ENCODE peak calls at places on chromosomes 3 and 15, in seven cellular contexts. R is body of pancreas, O is HepG2, C is upper lobe of left lung, S is HCT116, F is heart left ventricle, M is gastrocnemius medialis. Q is an unnamed sample.

GRCh38 chr3:72114773-72115172 is 329.8 kb upstream of the PROK2 start:
- ATAC-seq in R (no peak), O (no peak), C (no peak), S (no peak), F (no peak), M (peak), Q (peak)

GRCh38 chr3:106048946-106049481 is 180.2 kb upstream of the CBLB start:
- ATAC-seq in R (no peak), O (no peak), C (no peak), S (no peak), F (no peak), M (no peak), Q (no peak)

GRCh38 chr15:80609512-80609946 is 85.6 kb upstream of the ABHD17C start:
- ATAC-seq in R (no peak), O (no peak), C (no peak), S (no peak), F (no peak), M (no peak), Q (no peak)

GRCh38 chr3:143261848-143262247 is 142.3 kb downstream of the CHST2 start:
- ATAC-seq in R (no peak), O (no peak), C (no peak), S (no peak), F (no peak), M (no peak), Q (no peak)

GRCh38 chr3:191321019-191321767 is 8.0 kb upstream of the CCDC50 start:
- ATAC-seq in R (no peak), O (no peak), C (no peak), S (no peak), F (no peak), M (no peak), Q (no peak)

GRCh38 chr15:58597943-58598828 is 151.3 kb downstream of the ADAM10 start:
- ATAC-seq in R (no peak), O (no peak), C (no peak), S (no peak), F (no peak), M (no peak), Q (no peak)

GRCh38 chr15:91694829-91695205 is 158.7 kb upstream of the SLCO3A1 start:
- ATAC-seq in R (peak), O (peak), C (peak), S (no peak), F (peak), M (peak), Q (peak)

GRCh38 chr3:118842147-118842863 is 192.3 kb downstream of the IGSF11 start:
- ATAC-seq in R (no peak), O (peak), C (no peak), S (peak), F (no peak), M (no peak), Q (no peak)

GRCh38 chr15:70584441-70584837 is 178.9 kb downstream of the UACA start:
- ATAC-seq in R (no peak), O (no peak), C (no peak), S (peak), F (no peak), M (no peak), Q (no peak)

GRCh38 chr3:46923559-46924350 is 46.2 kb downstream of the PTH1R start:
- ATAC-seq in R (peak), O (peak), C (peak), S (peak), F (peak), M (peak), Q (peak)

GRCh38 chr15:56199038-56199437 is 44.6 kb downstream of the RFX7 start:
- ATAC-seq in R (no peak), O (no peak), C (no peak), S (no peak), F (no peak), M (no peak), Q (no peak)

GRCh38 chr15:70154440-70155347 is 57.0 kb upstream of the TLE3 start:
- ATAC-seq in R (no peak), O (peak), C (peak), S (no peak), F (peak), M (peak), Q (peak)

GRCh38 chr15:75868019-75868418 is 24.8 kb downstream of the UBE2Q2 start:
- ATAC-seq in R (no peak), O (no peak), C (no peak), S (no peak), F (no peak), M (no peak), Q (no peak)

GRCh38 chr3:112101946-112102345 is 15.8 kb downstream of the C3orf52 start:
- ATAC-seq in R (no peak), O (no peak), C (no peak), S (no peak), F (no peak), M (no peak), Q (no peak)

GRCh38 chr15:51191072-51191665 is 96.5 kb upstream of the TNFAIP8L3 start:
- ATAC-seq in R (no peak), O (peak), C (no peak), S (no peak), F (peak), M (peak), Q (no peak)

GRCh38 chr15:50265620-50266019 is at the start of gene HDC:
- ATAC-seq in R (no peak), O (no peak), C (no peak), S (no peak), F (no peak), M (no peak), Q (no peak)

GRCh38 chr3:123776383-123776782 is 107.7 kb downstream of the MYLK start:
- ATAC-seq in R (no peak), O (no peak), C (no peak), S (no peak), F (no peak), M (no peak), Q (no peak)

GRCh38 chr3:14285526-14285925 is 106.9 kb downstream of the LSM3 start:
- ATAC-seq in R (peak), O (no peak), C (no peak), S (no peak), F (no peak), M (peak), Q (no peak)

GRCh38 chr3:16456784-16457415 is 56.6 kb downstream of the RFTN1 start:
- ATAC-seq in R (no peak), O (no peak), C (no peak), S (no peak), F (no peak), M (no peak), Q (no peak)

GRCh38 chr15:67085818-67086649 is 20.6 kb downstream of the SMAD3 start:
- ATAC-seq in R (peak), O (no peak), C (peak), S (no peak), F (peak), M (no peak), Q (peak)

GRCh38 chr15:99590913-99591646 is 25.3 kb downstream of the MEF2A start:
- ATAC-seq in R (no peak), O (no peak), C (no peak), S (no peak), F (no peak), M (no peak), Q (no peak)

GRCh38 chr3:71057526-71057894 is 526.0 kb downstream of the FOXP1 start:
- ATAC-seq in R (no peak), O (no peak), C (no peak), S (no peak), F (no peak), M (no peak), Q (no peak)

GRCh38 chr3:18657858-18658820 is 233.0 kb upstream of the SATB1 start:
- ATAC-seq in R (peak), O (no peak), C (no peak), S (no peak), F (no peak), M (no peak), Q (no peak)

GRCh38 chr15:63294354-63294753 is 16.9 kb downstream of the APH1B start:
- ATAC-seq in R (no peak), O (no peak), C (peak), S (no peak), F (no peak), M (no peak), Q (no peak)

GRCh38 chr3:150739200-150739863 is 23.6 kb downstream of the SIAH2 start:
- ATAC-seq in R (no peak), O (no peak), C (no peak), S (no peak), F (no peak), M (no peak), Q (no peak)

GRCh38 chr15:63672369-63672768 is 75.2 kb downstream of the FBXL22 start:
- ATAC-seq in R (no peak), O (no peak), C (no peak), S (no peak), F (no peak), M (no peak), Q (no peak)

GRCh38 chr15:65816441-65816840 is 24.3 kb upstream of the DENND4A start:
- ATAC-seq in R (no peak), O (no peak), C (no peak), S (no peak), F (no peak), M (no peak), Q (no peak)

GRCh38 chr15:65818927-65819562 is 27.0 kb upstream of the DENND4A start:
- ATAC-seq in R (no peak), O (no peak), C (peak), S (no peak), F (peak), M (no peak), Q (no peak)

GRCh38 chr15:65821070-65821469 is 29.0 kb upstream of the DENND4A start:
- ATAC-seq in R (no peak), O (no peak), C (no peak), S (no peak), F (no peak), M (no peak), Q (no peak)

GRCh38 chr15:65824031-65824743 is 32.1 kb upstream of the DENND4A start:
- ATAC-seq in R (peak), O (peak), C (peak), S (peak), F (peak), M (peak), Q (peak)

DNA sequence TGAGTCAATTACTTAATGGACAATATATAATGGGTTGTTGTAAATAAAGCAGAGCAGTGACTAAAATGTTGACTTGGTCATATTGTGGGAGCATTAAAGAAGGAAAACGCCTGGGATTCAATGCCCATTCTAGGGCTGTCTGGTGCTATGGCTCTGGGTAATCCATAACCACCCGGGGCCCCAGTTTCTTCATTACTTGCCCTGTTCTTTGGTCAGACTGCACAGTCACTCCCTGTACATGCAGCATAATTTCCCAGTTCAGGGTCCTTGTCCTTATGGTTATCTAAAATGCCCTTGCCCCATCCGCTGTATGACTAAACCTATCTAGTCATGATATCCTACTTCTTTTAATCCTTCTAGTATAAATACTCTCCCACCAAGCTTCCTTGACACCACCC is 27.5 kb upstream of the DENND4A start:
- ATAC-seq in R (no peak), O (peak), C (peak), S (no peak), F (no peak), M (no peak), Q (no peak)
- TF ChIP-seq POLR2A in R (no peak), O (no peak), C (no peak), S (no peak), F (no peak), M (no peak), Q (no peak)

DNA sequence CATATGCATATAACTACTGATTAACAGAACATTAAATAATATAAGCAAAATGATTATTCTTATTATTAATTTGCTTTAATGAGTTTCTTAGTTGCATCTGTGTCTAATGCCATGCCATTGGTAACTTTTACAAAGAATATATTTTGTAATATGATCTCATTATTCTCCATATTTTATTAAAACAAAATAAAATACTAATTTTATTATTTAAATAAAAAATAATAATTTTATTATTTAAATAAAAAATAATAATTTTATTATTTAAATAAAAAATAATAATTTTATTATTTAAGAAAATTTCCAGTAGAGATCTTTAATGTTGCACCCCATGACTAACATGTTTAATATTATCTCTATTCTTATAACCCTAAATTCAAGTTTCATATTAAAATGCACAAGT is 771.1 kb downstream of the NR2F2 start:
- ATAC-seq in R (no peak), O (no peak), C (no peak), S (no peak), F (no peak), M (no peak), Q (no peak)
- TF ChIP-seq POLR2A in R (no peak), O (no peak), C (no peak), S (no peak), F (no peak), M (no peak), Q (no peak)

DNA sequence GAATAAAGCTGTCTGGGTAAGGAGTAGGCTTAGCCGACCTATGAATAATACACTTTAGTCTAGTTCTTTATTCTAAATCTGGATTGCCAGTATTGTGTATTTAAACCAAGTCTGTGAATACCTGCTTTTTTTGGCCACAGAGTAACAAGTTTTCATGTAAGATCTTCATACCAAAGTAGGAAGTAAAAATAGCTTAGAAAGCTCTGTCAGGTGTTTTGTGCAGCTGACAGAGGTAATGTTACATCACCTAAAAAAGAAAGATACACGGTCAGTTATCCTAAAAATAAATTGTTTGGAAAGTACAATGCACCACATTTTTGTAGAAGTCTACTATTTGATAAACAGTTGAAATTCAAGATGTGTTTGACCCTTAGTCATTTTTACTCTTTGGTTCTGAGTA is 16.5 kb downstream of the CALML4 start:
- ATAC-seq in R (no peak), O (no peak), C (no peak), S (no peak), F (no peak), M (no peak), Q (no peak)
- TF ChIP-seq POLR2A in R (no peak), O (no peak), C (no peak), S (no peak), F (no peak), M (no peak), Q (no peak)

GRCh38 chr15:101509279-101509678 is 19.8 kb upstream of the PCSK6 start:
- ATAC-seq in R (no peak), O (no peak), C (no peak), S (no peak), F (no peak), M (no peak), Q (no peak)

GRCh38 chr15:101511717-101512116 is 22.2 kb upstream of the PCSK6 start:
- ATAC-seq in R (no peak), O (no peak), C (no peak), S (no peak), F (no peak), M (no peak), Q (no peak)

GRCh38 chr15:101514318-101514717 is 24.8 kb upstream of the PCSK6 start:
- ATAC-seq in R (no peak), O (no peak), C (no peak), S (no peak), F (no peak), M (no peak), Q (no peak)

GRCh38 chr15:101506491-101506890 is 17.0 kb upstream of the PCSK6 start:
- ATAC-seq in R (no peak), O (no peak), C (no peak), S (no peak), F (no peak), M (no peak), Q (no peak)

DNA sequence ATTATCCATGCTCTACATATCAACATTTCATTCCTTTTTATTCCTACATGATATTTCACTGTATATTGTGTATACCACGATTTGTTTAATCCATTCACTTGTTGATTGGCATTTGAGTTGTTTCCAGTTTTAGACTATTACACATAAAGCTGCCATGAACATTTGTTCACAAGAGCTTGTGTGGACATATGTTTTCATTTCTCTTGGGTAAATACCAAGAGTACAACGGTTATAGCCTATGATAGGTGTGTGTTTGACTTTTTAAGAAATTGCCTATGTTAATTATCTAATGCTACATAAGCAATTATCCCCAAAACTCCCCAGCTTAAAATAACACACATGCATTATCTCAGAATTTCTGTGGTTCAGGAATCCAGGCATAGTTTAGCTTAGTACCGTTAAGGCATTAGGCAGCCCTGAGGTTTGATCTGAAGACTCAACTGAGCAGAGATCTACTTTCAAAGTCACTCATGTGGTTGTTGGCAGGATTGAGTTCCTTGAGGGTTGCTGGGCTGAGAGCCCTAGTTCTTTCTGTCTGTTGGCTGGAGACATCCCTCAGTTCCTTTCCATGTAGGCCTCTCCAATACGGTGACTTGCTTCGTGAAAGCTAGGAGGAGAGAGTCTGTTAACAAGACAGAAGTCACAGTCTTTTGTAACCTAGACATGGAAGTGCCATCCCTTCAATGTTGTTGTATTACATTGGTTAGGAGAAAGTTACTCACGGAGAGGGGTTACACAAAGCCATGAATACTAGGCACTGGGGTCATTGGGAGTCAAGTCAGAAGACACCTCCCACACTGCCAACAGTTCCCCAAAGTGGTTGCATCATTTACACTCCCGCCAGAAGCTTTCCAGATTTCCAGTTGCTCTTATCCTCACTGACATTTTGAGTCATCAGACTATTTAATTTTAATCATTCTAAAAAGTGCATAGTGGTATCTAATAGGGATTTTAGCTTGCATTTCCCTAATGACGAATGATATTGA is 21.0 kb upstream of the PCSK6 start:
- ATAC-seq in R (no peak), O (no peak), C (peak), S (no peak), F (no peak), M (peak), Q (peak)
- TF ChIP-seq POLR2A in R (no peak), O (no peak), C (no peak), S (no peak), F (no peak), M (no peak), Q (no peak)